ENCODE peak calls at places on chromosomes 13 and 19, in nine cellular contexts. V is Peyer's patch, O is T-helper 17 cell, R is progenitor cell of endocrine pancreas, H is Right ventricle myocardium superior, P is SHP77, X is mesenchymal stem cell, A is NCI-H1105, T is testis. U is an unnamed sample.

GRCh38 chr19:35231956-35232746 is 3.6 kb upstream of the FAM187B start:
- DNase-seq in P (no peak), O (no peak), T (no peak), V (peak; percentile 12), A (no peak), R (no peak), X (no peak), H (no peak), U (no peak)

GRCh38 chr13:75330770-75331169 is 151.2 kb downstream of the TBC1D4 start:
- DNase-seq in T (no peak), P (no peak), A (no peak), H (no peak), X (no peak), V (no peak), R (no peak), O (no peak), U (no peak)

GRCh38 chr13:20882206-20882605 is 20.3 kb downstream of the XPO4 start:
- DNase-seq in O (no peak), T (no peak), V (no peak), A (no peak), H (no peak), X (no peak), P (no peak), R (no peak), U (no peak)

GRCh38 chr13:70339738-70340137 is 231.5 kb upstream of the KLHL1 start:
- DNase-seq in P (peak; percentile 2), T (peak; percentile 38), V (no peak), R (no peak), X (peak; percentile 45), A (no peak), O (no peak), H (no peak), U (peak; percentile 39)

GRCh38 chr13:65917731-65918130 is 1312.4 kb downstream of the PCDH9 start:
- DNase-seq in R (no peak), X (no peak), P (no peak), A (no peak), O (no peak), V (no peak), T (no peak), H (no peak), U (no peak)

GRCh38 chr19:1647664-1648155 is 4.7 kb downstream of the TCF3 start:
- DNase-seq in R (no peak), H (no peak), P (no peak), X (no peak), O (no peak), A (no peak), T (no peak), V (peak; percentile 56), U (no peak)

GRCh38 chr19:54017266-54017665 is 25.8 kb downstream of the CACNG6 start:
- DNase-seq in O (no peak), T (no peak), X (peak; percentile 19), V (no peak), H (no peak), R (no peak), P (no peak), A (no peak), U (no peak)

GRCh38 chr13:26386026-26386425 is 132.1 kb downstream of the CDK8 start:
- DNase-seq in H (no peak), O (no peak), V (no peak), P (no peak), X (peak; percentile 46), T (no peak), R (no peak), A (no peak), U (no peak)

GRCh38 chr13:46386996-46387851 is at the start of gene RUBCNL:
- DNase-seq in V (peak; percentile 69), H (peak; percentile 64), T (peak; percentile 53), O (no peak), X (peak; percentile 41), P (no peak), R (peak; percentile 24), A (peak; percentile 21), U (no peak)

GRCh38 chr13:87128006-87128405 is 543.2 kb upstream of the SLITRK5 start:
- DNase-seq in V (no peak), A (no peak), P (peak; percentile 2), T (no peak), R (no peak), H (no peak), X (peak; percentile 66), O (no peak), U (peak; percentile 35)

GRCh38 chr19:18193388-18194207 is 580 bp downstream of the MPV17L2 start:
- DNase-seq in H (no peak), P (no peak), A (no peak), V (no peak), O (no peak), T (peak; percentile 26), X (peak; percentile 38), R (no peak), U (no peak)

GRCh38 chr19:45508931-45509691 is 1.8 kb downstream of the VASP start:
- DNase-seq in H (peak; percentile 84), O (no peak), P (peak; percentile 60), X (peak; percentile 80), R (no peak), A (no peak), T (peak; percentile 73), V (peak; percentile 80), U (no peak)

GRCh38 chr19:344625-345319 is at the start of gene MIER2:
- DNase-seq in X (peak; percentile 77), V (peak; percentile 83), P (peak; percentile 57), H (peak; percentile 91), T (peak; percentile 90), O (peak; percentile 87), R (peak; percentile 93), A (peak; percentile 74), U (peak; percentile 71)

GRCh38 chr13:67227131-67227983 is 2.8 kb downstream of the PCDH9 start:
- DNase-seq in P (no peak), X (no peak), V (no peak), A (no peak), R (no peak), T (no peak), O (no peak), H (no peak), U (no peak)

GRCh38 chr13:45879666-45880065 is 28.1 kb upstream of the SIAH3 start:
- DNase-seq in H (peak; percentile 75), V (no peak), T (no peak), O (no peak), A (no peak), P (peak; percentile 26), X (peak; percentile 21), R (no peak), U (peak; percentile 71)

GRCh38 chr13:43661321-43661720 is 125.5 kb downstream of the ENOX1 start:
- DNase-seq in X (no peak), H (no peak), P (no peak), A (no peak), R (no peak), V (no peak), T (no peak), O (no peak), U (no peak)

GRCh38 chr19:35404879-35405622 is 34.2 kb downstream of the GPR42 start:
- DNase-seq in A (no peak), V (no peak), X (peak; percentile 90), H (no peak), R (no peak), O (no peak), P (no peak), T (no peak), U (no peak)

GRCh38 chr19:32581704-32582164 is 744 bp downstream of the PDCD5 start:
- DNase-seq in O (no peak), X (peak; percentile 87), H (peak; percentile 46), R (no peak), A (peak; percentile 5), T (peak; percentile 42), V (no peak), P (no peak), U (peak; percentile 9)

GRCh38 chr19:32671883-32672282 is 3.1 kb downstream of the ANKRD27 start:
- DNase-seq in A (no peak), P (no peak), R (no peak), H (no peak), T (no peak), X (no peak), O (no peak), V (no peak), U (no peak)

GRCh38 chr13:51773515-51773914 is 30.4 kb downstream of the DHRS12 start:
- DNase-seq in T (no peak), H (no peak), P (no peak), A (no peak), V (no peak), X (no peak), O (no peak), R (no peak), U (no peak)

GRCh38 chr13:79404985-79405384 is 1.1 kb downstream of the RBM26 start:
- DNase-seq in O (no peak), H (no peak), V (peak; percentile 18), A (no peak), P (no peak), T (no peak), X (no peak), R (no peak), U (peak; percentile 43)

GRCh38 chr19:9947441-9947840 is 11.1 kb upstream of the OLFM2 start:
- DNase-seq in A (no peak), X (no peak), P (no peak), V (no peak), R (no peak), H (no peak), T (no peak), O (no peak), U (no peak)

GRCh38 chr13:101700598-101700997 is 248.1 kb downstream of the ITGBL1 start:
- DNase-seq in T (no peak), X (no peak), O (no peak), R (no peak), H (no peak), P (no peak), A (no peak), V (no peak), U (no peak)

GRCh38 chr13:76386316-76386715 is 499.9 kb downstream of the KCTD12 start:
- DNase-seq in H (no peak), T (no peak), V (no peak), O (no peak), X (no peak), R (no peak), P (no peak), A (no peak), U (no peak)

GRCh38 chr19:53927745-53928144 is 18.7 kb downstream of the CACNG7 start:
- DNase-seq in R (peak; percentile 73), H (no peak), T (peak; percentile 71), V (no peak), X (peak; percentile 46), A (no peak), P (no peak), O (no peak), U (no peak)

GRCh38 chr19:39400997-39401548 is 5.6 kb upstream of the ZFP36 start:
- DNase-seq in T (no peak), P (no peak), X (no peak), H (no peak), R (no peak), V (no peak), O (no peak), A (no peak), U (no peak)

GRCh38 chr13:79723462-79724116 is 242.6 kb downstream of the NDFIP2 start:
- DNase-seq in R (no peak), T (no peak), H (peak; percentile 39), P (no peak), X (no peak), A (no peak), O (no peak), V (no peak), U (no peak)

GRCh38 chr13:60273971-60274370 is 110.2 kb upstream of the DIAPH3 start:
- DNase-seq in R (no peak), O (no peak), A (no peak), P (no peak), H (no peak), T (no peak), V (no peak), X (no peak), U (no peak)